ENCODE peak calls at places on chromosomes 16 and 17, in eight cellular contexts. One of them, this sample, is unnamed.

GRCh38 chr17:62626719-62627218 is 701 bp upstream of the MRC2 start:
- DNase-seq in omental fat pad: no peak
- DNase-seq in HAP-1: peak; percentile 85
- DNase-seq in D341Med: no peak
- DNase-seq in OCI-LY7: no peak
- DNase-seq in stimulated activated CD4-positive, alpha-beta T cell treated with anti-CD3 and anti-CD28 coated beads, Interleukin-1b, Interleukin-23, amount 100 ng/mL, for 24 hours: peak; percentile 11
- DNase-seq in left ventricle myocardium inferior: peak; percentile 67
- DNase-seq in kidney glomerular epithelial cell: peak; percentile 64
- DNase-seq in this sample: no peak

GRCh38 chr17:40417258-40417608 is 463 bp downstream of the TOP2A start:
- DNase-seq in D341Med: peak; percentile 57
- DNase-seq in HAP-1: peak; percentile 51
- DNase-seq in omental fat pad: no peak
- DNase-seq in OCI-LY7: peak; percentile 56
- DNase-seq in left ventricle myocardium inferior: no peak
- DNase-seq in kidney glomerular epithelial cell: no peak
- DNase-seq in stimulated activated CD4-positive, alpha-beta T cell treated with anti-CD3 and anti-CD28 coated beads, Interleukin-1b, Interleukin-23, amount 100 ng/mL, for 24 hours: peak; percentile 12
- DNase-seq in this sample: peak; percentile 20

GRCh38 chr17:12545877-12546513 is 119.7 kb upstream of the MYOCD start:
- DNase-seq in D341Med: peak; percentile 53
- DNase-seq in omental fat pad: no peak
- DNase-seq in left ventricle myocardium inferior: no peak
- DNase-seq in HAP-1: peak; percentile 40
- DNase-seq in OCI-LY7: peak; percentile 50
- DNase-seq in kidney glomerular epithelial cell: peak; percentile 80
- DNase-seq in stimulated activated CD4-positive, alpha-beta T cell treated with anti-CD3 and anti-CD28 coated beads, Interleukin-1b, Interleukin-23, amount 100 ng/mL, for 24 hours: no peak
- DNase-seq in this sample: peak; percentile 32

GRCh38 chr17:72984925-72985322 is 107.6 kb downstream of the SLC39A11 start:
- DNase-seq in stimulated activated CD4-positive, alpha-beta T cell treated with anti-CD3 and anti-CD28 coated beads, Interleukin-1b, Interleukin-23, amount 100 ng/mL, for 24 hours: no peak
- DNase-seq in kidney glomerular epithelial cell: no peak
- DNase-seq in left ventricle myocardium inferior: no peak
- DNase-seq in OCI-LY7: no peak
- DNase-seq in HAP-1: no peak
- DNase-seq in omental fat pad: no peak
- DNase-seq in D341Med: no peak
- DNase-seq in this sample: no peak

GRCh38 chr16:24001706-24002105 is 165.9 kb downstream of the PRKCB start:
- DNase-seq in omental fat pad: no peak
- DNase-seq in kidney glomerular epithelial cell: no peak
- DNase-seq in left ventricle myocardium inferior: no peak
- DNase-seq in stimulated activated CD4-positive, alpha-beta T cell treated with anti-CD3 and anti-CD28 coated beads, Interleukin-1b, Interleukin-23, amount 100 ng/mL, for 24 hours: no peak
- DNase-seq in HAP-1: no peak
- DNase-seq in D341Med: no peak
- DNase-seq in OCI-LY7: no peak
- DNase-seq in this sample: no peak

GRCh38 chr16:58026139-58026704 is 668 bp downstream of the MMP15 start:
- DNase-seq in kidney glomerular epithelial cell: no peak
- DNase-seq in HAP-1: peak; percentile 48
- DNase-seq in omental fat pad: no peak
- DNase-seq in stimulated activated CD4-positive, alpha-beta T cell treated with anti-CD3 and anti-CD28 coated beads, Interleukin-1b, Interleukin-23, amount 100 ng/mL, for 24 hours: peak; percentile 8
- DNase-seq in D341Med: peak; percentile 73
- DNase-seq in left ventricle myocardium inferior: peak; percentile 66
- DNase-seq in OCI-LY7: no peak
- DNase-seq in this sample: peak; percentile 34

GRCh38 chr17:82442643-82443464 is 7.7 kb downstream of the CYBC1 start:
- DNase-seq in stimulated activated CD4-positive, alpha-beta T cell treated with anti-CD3 and anti-CD28 coated beads, Interleukin-1b, Interleukin-23, amount 100 ng/mL, for 24 hours: no peak
- DNase-seq in OCI-LY7: no peak
- DNase-seq in kidney glomerular epithelial cell: no peak
- DNase-seq in D341Med: peak; percentile 43
- DNase-seq in omental fat pad: no peak
- DNase-seq in HAP-1: no peak
- DNase-seq in left ventricle myocardium inferior: no peak
- DNase-seq in this sample: no peak

GRCh38 chr16:84875846-84876245 is 56.1 kb downstream of the CRISPLD2 start:
- DNase-seq in left ventricle myocardium inferior: no peak
- DNase-seq in omental fat pad: no peak
- DNase-seq in D341Med: no peak
- DNase-seq in kidney glomerular epithelial cell: no peak
- DNase-seq in OCI-LY7: no peak
- DNase-seq in HAP-1: no peak
- DNase-seq in stimulated activated CD4-positive, alpha-beta T cell treated with anti-CD3 and anti-CD28 coated beads, Interleukin-1b, Interleukin-23, amount 100 ng/mL, for 24 hours: no peak
- DNase-seq in this sample: no peak

GRCh38 chr17:39922006-39922405 is 3.6 kb upstream of the GSDMB start:
- DNase-seq in D341Med: no peak
- DNase-seq in HAP-1: no peak
- DNase-seq in OCI-LY7: no peak
- DNase-seq in kidney glomerular epithelial cell: no peak
- DNase-seq in stimulated activated CD4-positive, alpha-beta T cell treated with anti-CD3 and anti-CD28 coated beads, Interleukin-1b, Interleukin-23, amount 100 ng/mL, for 24 hours: no peak
- DNase-seq in left ventricle myocardium inferior: no peak
- DNase-seq in omental fat pad: no peak
- DNase-seq in this sample: no peak

GRCh38 chr16:11141409-11142260 is 114.4 kb downstream of the SOCS1 start:
- DNase-seq in stimulated activated CD4-positive, alpha-beta T cell treated with anti-CD3 and anti-CD28 coated beads, Interleukin-1b, Interleukin-23, amount 100 ng/mL, for 24 hours: no peak
- DNase-seq in HAP-1: no peak
- DNase-seq in left ventricle myocardium inferior: no peak
- DNase-seq in omental fat pad: no peak
- DNase-seq in D341Med: no peak
- DNase-seq in OCI-LY7: no peak
- DNase-seq in kidney glomerular epithelial cell: no peak
- DNase-seq in this sample: no peak

GRCh38 chr16:3963203-3963602 is 82.7 kb upstream of the CREBBP start:
- DNase-seq in HAP-1: no peak
- DNase-seq in D341Med: peak; percentile 8
- DNase-seq in stimulated activated CD4-positive, alpha-beta T cell treated with anti-CD3 and anti-CD28 coated beads, Interleukin-1b, Interleukin-23, amount 100 ng/mL, for 24 hours: no peak
- DNase-seq in omental fat pad: no peak
- DNase-seq in left ventricle myocardium inferior: no peak
- DNase-seq in OCI-LY7: no peak
- DNase-seq in kidney glomerular epithelial cell: no peak
- DNase-seq in this sample: no peak

GRCh38 chr17:64177346-64178010 is 47.5 kb upstream of the ERN1 start:
- DNase-seq in OCI-LY7: no peak
- DNase-seq in left ventricle myocardium inferior: no peak
- DNase-seq in D341Med: no peak
- DNase-seq in stimulated activated CD4-positive, alpha-beta T cell treated with anti-CD3 and anti-CD28 coated beads, Interleukin-1b, Interleukin-23, amount 100 ng/mL, for 24 hours: no peak
- DNase-seq in omental fat pad: no peak
- DNase-seq in kidney glomerular epithelial cell: no peak
- DNase-seq in HAP-1: no peak
- DNase-seq in this sample: no peak

GRCh38 chr17:59332890-59333377 is 1.5 kb downstream of the YPEL2 start:
- DNase-seq in OCI-LY7: no peak
- DNase-seq in HAP-1: no peak
- DNase-seq in stimulated activated CD4-positive, alpha-beta T cell treated with anti-CD3 and anti-CD28 coated beads, Interleukin-1b, Interleukin-23, amount 100 ng/mL, for 24 hours: no peak
- DNase-seq in kidney glomerular epithelial cell: peak; percentile 33
- DNase-seq in left ventricle myocardium inferior: peak; percentile 33
- DNase-seq in omental fat pad: no peak
- DNase-seq in D341Med: no peak
- DNase-seq in this sample: no peak

GRCh38 chr17:78759203-78759968 is 22.7 kb downstream of the CYTH1 start:
- DNase-seq in kidney glomerular epithelial cell: no peak
- DNase-seq in stimulated activated CD4-positive, alpha-beta T cell treated with anti-CD3 and anti-CD28 coated beads, Interleukin-1b, Interleukin-23, amount 100 ng/mL, for 24 hours: no peak
- DNase-seq in left ventricle myocardium inferior: peak; percentile 74
- DNase-seq in D341Med: no peak
- DNase-seq in OCI-LY7: peak; percentile 93
- DNase-seq in HAP-1: peak; percentile 84
- DNase-seq in omental fat pad: no peak
- DNase-seq in this sample: no peak

GRCh38 chr16:87384162-87384999 is 805 bp upstream of the FBXO31 start:
- DNase-seq in left ventricle myocardium inferior: peak; percentile 68
- DNase-seq in kidney glomerular epithelial cell: no peak
- DNase-seq in stimulated activated CD4-positive, alpha-beta T cell treated with anti-CD3 and anti-CD28 coated beads, Interleukin-1b, Interleukin-23, amount 100 ng/mL, for 24 hours: peak; percentile 37
- DNase-seq in omental fat pad: no peak
- DNase-seq in HAP-1: peak; percentile 71
- DNase-seq in OCI-LY7: no peak
- DNase-seq in D341Med: peak; percentile 70
- DNase-seq in this sample: no peak

GRCh38 chr17:78381601-78382168 is 3.2 kb downstream of the PGS1 start:
- DNase-seq in D341Med: no peak
- DNase-seq in HAP-1: no peak
- DNase-seq in stimulated activated CD4-positive, alpha-beta T cell treated with anti-CD3 and anti-CD28 coated beads, Interleukin-1b, Interleukin-23, amount 100 ng/mL, for 24 hours: no peak
- DNase-seq in OCI-LY7: no peak
- DNase-seq in kidney glomerular epithelial cell: peak; percentile 84
- DNase-seq in left ventricle myocardium inferior: no peak
- DNase-seq in omental fat pad: no peak
- DNase-seq in this sample: no peak

GRCh38 chr17:74433421-74434121 is 1.7 kb downstream of the GPRC5C start:
- DNase-seq in kidney glomerular epithelial cell: peak; percentile 74
- DNase-seq in OCI-LY7: no peak
- DNase-seq in stimulated activated CD4-positive, alpha-beta T cell treated with anti-CD3 and anti-CD28 coated beads, Interleukin-1b, Interleukin-23, amount 100 ng/mL, for 24 hours: no peak
- DNase-seq in D341Med: no peak
- DNase-seq in omental fat pad: no peak
- DNase-seq in HAP-1: no peak
- DNase-seq in left ventricle myocardium inferior: no peak
- DNase-seq in this sample: no peak

GRCh38 chr16:4736546-4736945 is 2.2 kb downstream of the DNAAF8 start:
- DNase-seq in OCI-LY7: no peak
- DNase-seq in omental fat pad: no peak
- DNase-seq in left ventricle myocardium inferior: no peak
- DNase-seq in HAP-1: no peak
- DNase-seq in stimulated activated CD4-positive, alpha-beta T cell treated with anti-CD3 and anti-CD28 coated beads, Interleukin-1b, Interleukin-23, amount 100 ng/mL, for 24 hours: no peak
- DNase-seq in D341Med: peak; percentile 8
- DNase-seq in kidney glomerular epithelial cell: no peak
- DNase-seq in this sample: no peak

GRCh38 chr17:76378548-76379274 is 5.7 kb upstream of the SPHK1 start:
- DNase-seq in omental fat pad: no peak
- DNase-seq in HAP-1: no peak
- DNase-seq in D341Med: no peak
- DNase-seq in OCI-LY7: no peak
- DNase-seq in stimulated activated CD4-positive, alpha-beta T cell treated with anti-CD3 and anti-CD28 coated beads, Interleukin-1b, Interleukin-23, amount 100 ng/mL, for 24 hours: no peak
- DNase-seq in left ventricle myocardium inferior: no peak
- DNase-seq in kidney glomerular epithelial cell: no peak
- DNase-seq in this sample: no peak

This sample was measured in LoVo.